ENCODE peak calls at places on chromosomes 16 and 17, in five cellular contexts. T, R, N, D and Q are unnamed samples.
A peak's percentile ranks its signal among the peaks of the same experiment; 100 is the strongest.

GRCh38 chr16:15996432-15997109 is 47.2 kb downstream of the ABCC1 start:
- DNase-seq in R (peak; percentile 75), N (no peak), T (peak; percentile 84), D (no peak), Q (peak; percentile 92)

GRCh38 chr16:88747588-88748301 is 37.3 kb downstream of the PIEZO1 start:
- DNase-seq in N (peak; percentile 71), R (no peak), T (no peak), D (peak; percentile 66), Q (no peak)

GRCh38 chr16:19938536-19938935 is 53.9 kb upstream of the GPRC5B start:
- DNase-seq in N (no peak), D (no peak), R (no peak), T (no peak), Q (no peak)

GRCh38 chr16:49580751-49581303 is 207.2 kb downstream of the C16orf78 start:
- DNase-seq in N (no peak), D (no peak), R (no peak), T (no peak), Q (no peak)

GRCh38 chr17:75876938-75877751 is 1.2 kb downstream of the TRIM47 start:
- DNase-seq in N (no peak), R (peak; percentile 71), T (peak; percentile 97), D (peak; percentile 63), Q (peak; percentile 95)

GRCh38 chr17:78781339-78782304 is at the start of gene CYTH1:
- DNase-seq in D (peak; percentile 65), N (no peak), T (no peak), R (no peak), Q (peak; percentile 40)

GRCh38 chr16:2257726-2258125 is 6.3 kb upstream of the ECI1 start:
- DNase-seq in D (no peak), N (no peak), T (no peak), R (no peak), Q (no peak)

GRCh38 chr17:17077861-17078732 is 35.8 kb downstream of the MPRIP start:
- DNase-seq in D (no peak), R (no peak), N (no peak), T (no peak), Q (no peak)

GRCh38 chr17:79677646-79678045 is 53.1 kb upstream of the ENPP7 start:
- DNase-seq in N (no peak), T (no peak), D (no peak), R (no peak), Q (no peak)

GRCh38 chr17:75124041-75124818 is 7.3 kb downstream of the NT5C start:
- DNase-seq in N (no peak), R (peak; percentile 98), T (peak; percentile 100), D (no peak), Q (peak; percentile 98)

GRCh38 chr17:81365601-81366585 is 29.4 kb upstream of the BAHCC1 start:
- DNase-seq in R (no peak), N (no peak), D (peak; percentile 46), T (peak; percentile 76), Q (peak; percentile 60)

GRCh38 chr17:40327244-40327666 is 18.3 kb downstream of the RARA start:
- DNase-seq in N (no peak), D (no peak), T (no peak), R (no peak), Q (no peak)

GRCh38 chr16:966035-966434 is 4.7 kb downstream of the LMF1 start:
- DNase-seq in R (no peak), D (no peak), T (no peak), N (no peak), Q (no peak)

GRCh38 chr16:19001788-19002187 is 18.1 kb downstream of the TMC7 start:
- DNase-seq in N (no peak), T (peak; percentile 99), R (no peak), D (no peak), Q (peak; percentile 99)

GRCh38 chr17:76481091-76481655 is 13.8 kb downstream of the AANAT start:
- DNase-seq in T (no peak), R (no peak), N (peak; percentile 81), D (peak; percentile 98), Q (no peak)

GRCh38 chr16:12120331-12120981 is 143.9 kb downstream of the SNX29 start:
- DNase-seq in R (no peak), D (no peak), T (no peak), N (no peak), Q (peak; percentile 76)

GRCh38 chr17:1390422-1391367 is 9.3 kb downstream of the YWHAE start:
- DNase-seq in T (no peak), N (no peak), R (no peak), D (no peak), Q (no peak)

GRCh38 chr16:84449156-84450140 is 55.0 kb downstream of the MEAK7 start:
- DNase-seq in D (no peak), T (no peak), N (no peak), R (no peak), Q (no peak)

GRCh38 chr17:9959377-9959981 is 54.4 kb upstream of the RCVRN start:
- DNase-seq in D (peak; percentile 25), R (no peak), T (peak; percentile 54), N (peak; percentile 78), Q (no peak)

GRCh38 chr16:48607056-48607825 is 2.7 kb downstream of the N4BP1 start:
- DNase-seq in T (no peak), D (no peak), R (no peak), N (no peak), Q (no peak)